ENCODE peak calls at places on chromosomes 6 and 20, in five cellular contexts. T, X, Y, J and G are unnamed samples.
A peak's percentile ranks its signal among the peaks of the same experiment; 100 is the strongest.

GRCh38 chr6:70520575-70520974 is 46.2 kb upstream of the SDHAF4 start:
- DNase-seq in Y (no peak), X (peak; percentile 8), T (peak; percentile 11), J (no peak), G (peak; percentile 22)

GRCh38 chr6:26056583-26057350 is 30.5 kb upstream of the HFE start:
- DNase-seq in X (peak; percentile 57), Y (no peak), J (no peak), T (peak; percentile 32), G (peak; percentile 28)

GRCh38 chr6:84428300-84428907 is 201.0 kb upstream of the CEP162 start:
- DNase-seq in J (no peak), T (peak; percentile 56), X (peak; percentile 64), Y (no peak), G (peak; percentile 35)

GRCh38 chr6:25034477-25034876 is 98.7 kb upstream of the RIPOR2 start:
- DNase-seq in T (peak; percentile 49), X (no peak), Y (no peak), J (no peak), G (no peak)

GRCh38 chr6:147579667-147580066 is 71.2 kb downstream of the SAMD5 start:
- DNase-seq in J (no peak), X (no peak), Y (no peak), T (no peak), G (no peak)

GRCh38 chr20:61719691-61720347 is 345.9 kb downstream of the TAF4 start:
- DNase-seq in T (no peak), Y (no peak), X (no peak), J (no peak), G (peak; percentile 91)

GRCh38 chr6:113644861-113645575 is 212.1 kb upstream of the MARCKS start:
- DNase-seq in X (no peak), J (peak; percentile 88), Y (no peak), T (no peak), G (no peak)

GRCh38 chr6:66508433-66508832 is 801.4 kb upstream of the EYS start:
- DNase-seq in X (no peak), T (no peak), J (peak; percentile 58), Y (no peak), G (no peak)

GRCh38 chr6:105881608-105882007 is 204.5 kb upstream of the PRDM1 start:
- DNase-seq in T (no peak), Y (no peak), J (no peak), X (no peak), G (no peak)

GRCh38 chr6:52317841-52318581 is 33.5 kb upstream of the MCM3 start:
- DNase-seq in Y (no peak), X (no peak), J (peak; percentile 11), T (no peak), G (no peak)

GRCh38 chr20:57500941-57501340 is 24.0 kb downstream of the CTCFL start:
- DNase-seq in J (no peak), T (no peak), X (no peak), Y (no peak), G (no peak)

GRCh38 chr6:129849456-129849855 is 11.7 kb downstream of the TMEM244 start:
- DNase-seq in Y (no peak), T (no peak), J (no peak), X (no peak), G (no peak)

GRCh38 chr6:34036357-34037069 is 109.4 kb downstream of the GRM4 start:
- DNase-seq in J (no peak), X (no peak), Y (no peak), T (no peak), G (no peak)

GRCh38 chr6:57142178-57142525 is 30.0 kb upstream of the BAG2 start:
- DNase-seq in T (no peak), Y (no peak), J (no peak), X (no peak), G (no peak)

GRCh38 chr6:150025201-150025917 is at the start of gene RAET1L:
- DNase-seq in T (no peak), J (no peak), Y (no peak), X (no peak), G (no peak)

GRCh38 chr6:91094806-91095475 is 508.1 kb upstream of the MAP3K7 start:
- DNase-seq in X (no peak), J (no peak), T (no peak), Y (no peak), G (no peak)

GRCh38 chr6:80625405-80625804 is 518.9 kb downstream of the BCKDHB start:
- DNase-seq in Y (no peak), T (no peak), X (no peak), J (no peak), G (no peak)

GRCh38 chr20:47498606-47499005 is 3.1 kb upstream of the NCOA3 start:
- DNase-seq in T (no peak), Y (no peak), X (no peak), J (no peak), G (no peak)

GRCh38 chr20:62054451-62054953 is 11.2 kb downstream of the TAF4 start:
- DNase-seq in T (no peak), Y (no peak), J (no peak), X (no peak), G (no peak)

GRCh38 chr20:63624486-63624885 is 2.4 kb downstream of the GMEB2 start:
- DNase-seq in Y (no peak), X (peak; percentile 29), T (no peak), J (no peak), G (peak; percentile 46)

GRCh38 chr6:8215631-8216030 is 113.3 kb upstream of the EEF1E1 start:
- DNase-seq in T (no peak), X (no peak), Y (no peak), J (no peak), G (no peak)

GRCh38 chr20:49608752-49609670 is 41.1 kb upstream of the PTGIS start:
- DNase-seq in J (no peak), Y (peak; percentile 79), T (peak; percentile 87), X (peak; percentile 75), G (peak; percentile 39)

GRCh38 chr20:16098890-16099639 is 474.2 kb downstream of the KIF16B start:
- DNase-seq in J (no peak), X (no peak), Y (no peak), T (no peak), G (no peak)

GRCh38 chr6:69883551-69883950 is 17.2 kb downstream of the COL19A1 start:
- DNase-seq in J (no peak), T (no peak), Y (no peak), X (no peak), G (no peak)

GRCh38 chr20:3748073-3748472 is 15.6 kb downstream of the HSPA12B start:
- DNase-seq in T (no peak), X (no peak), Y (no peak), J (no peak), G (no peak)

GRCh38 chr20:3749087-3749688 is 16.7 kb downstream of the HSPA12B start:
- DNase-seq in J (no peak), X (no peak), Y (no peak), T (no peak), G (no peak)

GRCh38 chr20:3751664-3752385 is 15.7 kb downstream of the ADISSP start:
- DNase-seq in Y (no peak), J (no peak), X (no peak), T (no peak), G (no peak)

GRCh38 chr20:3751284-3751663 is 16.3 kb downstream of the ADISSP start:
- DNase-seq in T (no peak), Y (no peak), X (no peak), J (no peak), G (no peak)

GRCh38 chr20:3749689-3750639 is 17.5 kb downstream of the HSPA12B start:
- DNase-seq in T (no peak), X (no peak), J (no peak), Y (no peak), G (no peak)
- H3K4me3 ChIP-seq in T (no peak overlapping the region), X (no peak overlapping the region), J (no peak overlapping the region), Y (no peak overlapping the region), G (no peak overlapping the region)

DNA sequence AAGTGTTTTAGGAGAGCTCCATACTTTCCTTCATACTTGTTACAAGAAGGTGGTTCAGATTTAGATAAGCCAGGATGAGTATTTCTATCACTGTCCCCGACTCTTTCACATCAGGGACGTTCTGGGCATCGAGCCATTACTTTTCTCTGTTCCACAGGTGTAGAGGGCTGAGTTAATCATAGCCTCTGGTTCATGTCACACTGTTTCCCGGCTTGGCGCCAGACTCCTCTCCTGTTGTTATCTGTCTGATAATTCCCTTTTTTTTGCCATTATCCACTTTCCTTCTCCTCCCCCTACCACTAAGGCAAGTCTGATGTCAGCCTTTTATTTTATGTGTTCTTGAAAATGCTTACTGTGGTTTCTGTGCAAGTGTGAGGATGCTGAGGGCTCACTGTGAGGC is 593.4 kb downstream of the UTRN start:
- DNase-seq in X (no peak), Y (no peak), J (no peak), T (no peak), G (no peak)
- H3K4me3 ChIP-seq in X (no peak overlapping the region), Y (no peak overlapping the region), J (no peak overlapping the region), T (no peak overlapping the region), G (no peak overlapping the region)

DNA sequence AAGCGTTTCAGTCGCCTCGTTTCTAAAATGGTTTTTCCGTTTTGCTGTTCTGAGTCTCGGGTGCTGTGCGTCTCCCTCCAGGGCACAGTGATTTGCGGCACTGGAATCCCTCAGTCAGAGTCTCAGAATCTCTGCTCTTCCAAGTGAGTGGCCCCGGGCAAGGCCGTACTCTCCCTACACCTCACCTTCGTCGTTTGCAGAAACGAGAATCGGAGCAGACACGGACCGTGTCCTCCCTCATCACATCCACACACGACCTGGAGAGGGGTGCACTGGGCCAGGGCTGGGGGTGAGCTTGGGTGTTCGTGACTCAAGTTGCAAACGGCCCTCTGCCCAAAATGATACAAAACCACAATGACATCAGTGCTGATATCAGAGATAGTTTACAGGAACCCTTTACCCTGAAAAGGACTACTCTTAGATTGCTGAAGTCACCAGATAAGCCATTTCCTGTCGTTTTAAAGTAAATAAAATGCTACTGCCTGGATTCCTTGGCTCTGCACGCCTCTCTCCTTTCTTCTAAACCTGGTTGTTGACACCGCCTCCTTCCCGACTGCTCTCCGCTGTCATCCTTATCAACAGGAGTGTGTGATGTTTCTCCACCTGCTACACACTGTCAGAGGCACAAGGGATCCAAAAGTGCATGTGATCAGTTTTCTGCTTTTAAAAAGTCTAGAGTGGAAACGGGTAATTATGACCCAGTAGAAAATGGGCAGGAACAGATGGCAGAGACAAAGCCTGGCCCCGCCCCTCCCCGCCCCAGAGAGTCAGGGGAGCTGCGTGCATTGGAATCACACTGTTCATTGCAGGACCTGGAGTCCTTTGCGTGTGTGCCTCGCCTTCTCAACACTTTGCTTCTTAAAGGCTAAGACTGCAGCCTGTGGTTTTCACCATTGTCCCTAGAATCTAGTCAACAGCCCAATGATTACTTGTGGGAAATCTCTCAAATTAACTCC is 38.5 kb downstream of the KIF25 start:
- DNase-seq in X (no peak), T (no peak), J (no peak), Y (no peak), G (no peak)
- H3K4me3 ChIP-seq in X (no peak overlapping the region), T (no peak overlapping the region), J (peak overlapping the region; percentile 63), Y (peak overlapping the region; percentile 48), G (no peak overlapping the region)

DNA sequence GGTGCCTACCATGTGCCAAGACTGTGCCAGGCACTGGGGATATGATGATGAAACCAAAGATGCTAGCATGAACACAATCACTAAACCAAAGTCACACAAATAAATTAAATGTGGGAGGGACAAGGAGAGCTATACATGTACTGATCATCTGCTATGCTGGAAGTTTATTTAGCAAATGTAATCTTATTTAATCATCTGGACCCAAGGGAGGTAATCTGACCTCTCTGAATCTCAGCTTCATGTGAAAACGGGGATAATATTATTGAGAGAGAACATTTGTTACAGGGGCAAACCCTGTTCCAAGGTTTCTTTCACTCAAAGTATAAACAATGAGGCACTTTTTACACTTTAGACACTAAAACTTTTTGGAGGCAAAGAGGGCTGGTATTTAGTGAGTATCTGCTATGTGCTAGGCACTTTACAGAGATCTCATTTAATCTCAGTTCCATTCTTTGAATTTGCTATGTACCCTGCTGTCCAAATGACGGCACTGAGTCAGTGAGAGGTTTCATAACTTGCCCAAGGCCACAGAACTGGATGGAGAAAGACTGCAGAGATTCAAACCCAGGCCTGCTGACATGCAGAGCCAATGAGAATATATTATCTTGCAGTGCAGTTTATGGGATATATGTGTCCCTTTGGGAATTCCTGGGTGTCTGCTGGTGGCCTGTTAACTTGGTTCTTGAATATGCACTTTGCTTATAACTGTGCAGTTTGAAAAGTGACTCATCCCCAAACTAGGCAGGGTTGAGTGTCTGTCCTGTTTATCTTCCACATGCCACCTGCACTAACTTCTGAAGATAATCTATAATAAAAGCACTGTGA is 3.3 kb upstream of the ASXL1 start:
- DNase-seq in J (no peak), Y (no peak), X (no peak), T (no peak), G (no peak)
- H3K4me3 ChIP-seq in J (no peak overlapping the region), Y (no peak overlapping the region), X (no peak overlapping the region), T (no peak overlapping the region), G (no peak overlapping the region)